ENCODE peak calls at places on chromosomes 2 and 18, in four cellular contexts. P is astrocyte of the spinal cord, K is A549, F is HFF-Myc. A is an unnamed sample.

GRCh38 chr2:47016172-47016913 is 100.7 kb upstream of the MCFD2 start:
- DNase-seq in P (peak; percentile 95), K (peak; percentile 84), F (peak; percentile 80), A (peak; percentile 88)

GRCh38 chr18:62196079-62196478 is 9.0 kb downstream of the RELCH start:
- DNase-seq in P (no peak), K (no peak), F (no peak), A (no peak)

GRCh38 chr18:63850010-63850409 is 37.5 kb upstream of the SERPINB2 start:
- DNase-seq in P (no peak), K (peak; percentile 5), F (peak; percentile 21), A (peak; percentile 51)

GRCh38 chr18:2409906-2410305 is 161.4 kb downstream of the METTL4 start:
- DNase-seq in P (no peak), K (no peak), F (no peak), A (no peak)

GRCh38 chr18:52813637-52814416 is 473.8 kb downstream of the DCC start:
- DNase-seq in P (no peak), K (no peak), F (no peak), A (no peak)

GRCh38 chr18:56678836-56679565 is 27.8 kb downstream of the WDR7 start:
- DNase-seq in P (no peak), K (no peak), F (no peak), A (no peak)

GRCh38 chr2:160473508-160474318 is 19.9 kb downstream of the RBMS1 start:
- DNase-seq in P (no peak), K (no peak), F (no peak), A (no peak)

GRCh38 chr2:97936199-97936598 is 59.5 kb downstream of the TMEM131 start:
- DNase-seq in P (no peak), K (no peak), F (no peak), A (no peak)

GRCh38 chr2:168612719-168613118 is 156.6 kb downstream of the CERS6 start:
- DNase-seq in P (no peak), K (no peak), F (no peak), A (no peak)

GRCh38 chr2:168611091-168611490 is 155.0 kb downstream of the CERS6 start:
- DNase-seq in P (no peak), K (no peak), F (no peak), A (peak; percentile 29)

GRCh38 chr2:168613510-168613909 is 157.4 kb downstream of the CERS6 start:
- DNase-seq in P (no peak), K (no peak), F (no peak), A (no peak)

GRCh38 chr2:168611896-168612650 is 156.0 kb downstream of the CERS6 start:
- DNase-seq in P (no peak), K (no peak), F (no peak), A (no peak)

GRCh38 chr2:168614291-168615018 is 158.4 kb downstream of the CERS6 start:
- DNase-seq in P (no peak), K (no peak), F (no peak), A (no peak)
- TF ChIP-seq CTCF in P (peak; percentile 33), K (no peak), F (no peak), A (peak; percentile 26)

DNA sequence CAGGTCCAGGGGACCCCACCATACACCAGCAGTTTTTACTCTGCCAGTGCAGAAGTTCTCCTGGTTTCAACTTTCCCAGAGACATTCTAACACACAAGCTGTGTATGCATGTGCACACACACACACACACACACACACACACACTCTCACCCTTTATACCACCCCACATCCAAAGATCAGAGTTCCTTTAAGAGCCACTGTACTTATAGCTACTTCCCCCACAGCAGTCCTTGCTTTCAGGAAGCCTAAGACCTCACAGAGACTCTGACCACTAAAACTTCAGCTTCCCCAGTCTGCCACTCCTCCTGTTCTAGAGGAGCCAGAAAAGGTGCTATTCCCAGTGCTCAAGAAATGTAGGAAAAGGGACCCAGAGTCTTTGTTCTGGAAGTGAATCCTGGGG is 107.8 kb downstream of the ZNF521 start:
- DNase-seq in P (no peak), K (no peak), F (no peak), A (no peak)
- H3K4me3 ChIP-seq in P (no peak overlapping the region), K (no peak overlapping the region), F (no peak overlapping the region), A (no peak overlapping the region)

DNA sequence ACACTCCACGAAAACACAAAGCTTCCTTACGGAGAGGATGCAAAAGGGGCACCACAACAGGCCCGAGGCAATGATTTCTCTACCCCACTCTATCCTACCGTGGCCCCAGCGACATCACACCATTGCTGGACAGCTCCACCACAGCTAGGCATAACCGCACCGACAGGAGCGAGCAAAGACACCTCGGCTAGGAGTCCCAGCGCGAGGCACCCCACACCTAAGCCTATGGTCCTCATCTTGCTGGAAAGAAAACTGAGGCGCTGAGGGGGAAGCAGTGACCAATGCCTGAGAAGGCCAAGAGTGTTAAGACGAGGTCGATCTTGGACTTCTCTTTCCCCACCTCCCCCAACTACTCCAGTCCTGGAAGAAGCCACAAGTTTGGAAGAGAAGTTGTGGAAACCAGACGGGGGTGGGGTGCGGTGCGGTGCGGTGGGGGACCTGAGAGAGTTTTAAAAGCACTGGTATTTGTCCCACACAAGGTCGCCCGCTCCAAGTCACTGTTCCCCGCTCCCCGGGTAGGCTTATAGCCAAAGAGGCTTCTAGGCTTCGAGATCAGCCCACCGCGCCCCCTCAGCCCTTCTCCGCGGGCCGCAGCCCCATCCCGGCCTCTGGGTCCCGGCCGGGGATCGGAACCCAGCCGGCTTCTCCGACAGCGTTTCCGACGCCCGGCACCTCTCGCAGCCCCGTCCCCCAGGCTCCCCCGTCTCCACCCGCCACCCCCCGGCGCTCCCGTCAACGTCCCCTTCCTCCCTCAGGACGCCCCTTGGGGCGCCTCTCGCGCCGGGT is 766 bp downstream of the PDE6D start:
- DNase-seq in P (peak; percentile 29), K (no peak), F (no peak), A (no peak)
- TF ChIP-seq CTCF in P (peak; percentile 2), K (no peak), F (no peak), A (no peak)

DNA sequence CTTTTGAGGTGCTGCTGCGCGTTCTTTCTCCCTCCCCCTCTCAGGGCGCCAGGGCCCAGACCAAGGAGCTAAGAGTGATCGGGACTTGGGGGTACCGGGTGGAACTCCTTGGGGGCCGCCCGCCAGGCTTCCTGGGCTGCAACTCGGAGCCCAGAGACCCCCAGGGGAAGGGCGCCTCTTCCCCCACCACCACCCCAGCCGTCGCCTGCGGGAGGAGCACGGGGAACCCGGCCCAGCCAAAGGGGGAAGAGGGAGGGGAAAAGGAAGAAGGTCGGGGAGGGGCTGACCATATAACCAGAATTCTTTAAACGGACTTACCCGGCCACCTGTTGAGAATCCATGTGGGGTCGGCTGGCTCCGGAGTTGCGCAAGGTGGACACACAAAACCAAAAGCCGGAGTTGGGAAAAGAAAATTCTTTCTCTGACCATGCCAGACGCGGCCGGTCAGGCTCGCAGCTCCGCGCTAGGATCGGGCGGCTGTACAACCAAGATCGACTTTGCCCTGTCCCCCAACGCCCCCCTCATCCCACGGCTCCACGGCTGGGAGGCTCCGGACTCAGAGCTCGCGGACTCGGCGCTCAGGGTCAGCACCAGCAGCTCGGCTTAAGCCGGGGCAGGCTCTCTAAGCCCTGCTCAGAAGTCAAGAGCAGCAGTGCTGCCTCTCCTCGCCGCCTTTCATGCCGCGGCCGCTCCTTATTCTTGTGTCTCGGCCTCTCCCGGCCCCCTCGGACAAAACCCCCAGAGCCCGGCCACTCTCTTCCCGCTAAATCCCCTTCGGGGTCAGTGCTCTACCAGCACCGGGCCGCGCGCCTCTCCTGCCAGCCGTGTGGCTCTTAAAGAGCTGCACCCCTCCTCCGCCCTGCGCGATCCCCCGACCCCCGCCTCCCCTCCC is 6.3 kb upstream of the SIX3 start:
- DNase-seq in P (no peak), K (no peak), F (no peak), A (no peak)
- H3K4me3 ChIP-seq in P (no peak overlapping the region), K (no peak overlapping the region), F (no peak overlapping the region), A (no peak overlapping the region)

GRCh38 chr2:131067465-131067864 is 25.8 kb downstream of the FAM168B start:
- DNase-seq in P (no peak), K (no peak), F (no peak), A (no peak)
- TF ChIP-seq CTCF in P (no peak), K (no peak), F (no peak), A (no peak)

DNA sequence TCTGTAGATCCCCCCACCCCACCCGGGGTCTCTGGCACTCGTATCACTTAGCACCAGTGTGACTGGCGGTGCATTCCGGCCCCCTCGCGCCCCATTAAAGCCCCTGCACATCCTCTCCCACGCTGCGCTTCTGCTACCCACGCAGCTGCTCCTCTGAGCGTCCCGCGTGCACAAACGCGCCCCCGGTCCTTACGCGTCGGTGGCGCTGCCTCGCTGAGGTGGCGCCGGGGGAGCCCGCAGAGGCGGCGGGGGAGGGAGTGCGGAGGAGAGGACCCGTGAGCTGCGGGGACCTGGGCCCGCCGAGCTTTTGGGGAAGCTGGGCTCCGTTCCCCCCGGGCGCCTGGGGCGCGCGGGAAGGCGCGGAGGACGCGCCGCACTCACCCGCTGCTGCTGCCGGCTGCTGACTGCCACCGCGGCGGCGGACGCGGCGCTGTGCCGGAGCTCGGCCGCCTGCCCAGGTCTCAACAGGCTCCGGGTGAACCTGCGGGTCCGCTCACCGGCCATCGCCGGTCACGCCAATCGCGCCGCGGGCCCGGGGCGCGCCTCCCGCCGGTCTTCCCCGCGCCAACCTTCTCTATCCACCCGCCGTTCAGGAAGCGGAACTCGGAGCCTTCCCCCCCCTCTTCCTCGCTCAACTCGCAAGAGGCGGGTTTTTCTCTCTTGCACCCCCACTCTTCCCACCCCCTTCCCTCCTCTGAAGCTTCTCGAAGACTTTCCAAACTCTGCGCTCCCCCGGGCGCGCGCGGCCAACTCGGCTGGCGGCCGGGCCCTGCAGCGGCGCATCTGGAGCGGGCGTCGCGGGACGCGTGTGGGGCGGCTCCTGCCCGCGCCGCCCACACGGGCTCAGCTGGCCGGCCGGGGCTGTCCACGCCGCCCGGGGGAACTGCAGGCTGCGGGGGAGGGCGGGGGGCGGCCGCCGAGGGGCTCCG is at the start of gene DOCK10:
- DNase-seq in P (peak; percentile 53), K (peak; percentile 21), F (no peak), A (peak; percentile 77)
- H3K4me3 ChIP-seq in P (peak within 1 kb of the TSS; percentile 62), K (peak within 1 kb of the TSS; percentile 93), F (peak within 1 kb of the TSS; percentile 82), A (peak within 1 kb of the TSS; percentile 78)

DNA sequence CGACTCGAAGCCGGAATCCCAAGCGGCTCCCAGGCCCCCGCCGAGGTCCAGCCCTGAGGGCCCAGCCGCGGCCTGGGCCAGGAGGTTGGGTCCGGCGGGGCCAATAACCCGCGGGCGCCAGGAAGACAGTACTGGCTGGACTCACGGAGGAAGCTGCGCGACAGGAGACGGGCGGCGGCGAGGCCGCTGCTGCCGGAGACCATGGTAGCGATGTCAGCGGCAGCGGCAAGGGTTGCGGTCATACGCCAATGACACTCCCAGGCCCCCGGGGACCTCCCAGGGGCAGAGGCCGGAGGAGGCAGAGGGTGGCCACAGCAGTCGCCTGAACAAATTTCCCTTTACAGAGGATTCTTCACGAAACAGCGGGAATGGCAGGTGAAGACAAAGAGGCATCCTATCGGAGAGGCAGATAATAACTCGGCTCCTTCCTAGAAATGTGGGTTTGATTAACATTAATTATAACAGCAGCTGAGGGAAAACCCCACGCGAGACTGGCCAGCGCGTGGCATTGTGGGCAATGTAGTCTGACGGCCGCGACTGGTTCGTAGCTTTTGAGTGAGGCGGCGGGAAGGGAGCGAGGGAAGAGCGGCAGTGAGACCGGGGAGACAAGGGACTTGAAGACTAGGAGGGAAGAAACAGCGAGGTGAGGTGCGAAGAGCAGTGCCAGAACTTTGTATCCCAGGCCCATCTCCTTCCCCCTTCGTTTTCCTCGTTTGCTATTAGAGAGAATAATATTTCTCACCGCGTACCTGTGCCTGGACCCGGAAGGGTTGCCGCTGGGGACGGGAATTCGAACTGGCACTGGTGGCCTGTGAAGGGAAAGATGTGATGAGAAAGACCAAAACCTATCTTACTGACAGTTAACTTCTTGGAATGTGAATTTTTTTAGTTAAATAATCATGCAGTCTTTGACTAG is at the start of gene SUCLG1:
- DNase-seq in P (peak; percentile 83), K (peak; percentile 81), F (no peak), A (peak; percentile 79)
- TF ChIP-seq CTCF in P (no peak), K (no peak), F (no peak), A (no peak)

DNA sequence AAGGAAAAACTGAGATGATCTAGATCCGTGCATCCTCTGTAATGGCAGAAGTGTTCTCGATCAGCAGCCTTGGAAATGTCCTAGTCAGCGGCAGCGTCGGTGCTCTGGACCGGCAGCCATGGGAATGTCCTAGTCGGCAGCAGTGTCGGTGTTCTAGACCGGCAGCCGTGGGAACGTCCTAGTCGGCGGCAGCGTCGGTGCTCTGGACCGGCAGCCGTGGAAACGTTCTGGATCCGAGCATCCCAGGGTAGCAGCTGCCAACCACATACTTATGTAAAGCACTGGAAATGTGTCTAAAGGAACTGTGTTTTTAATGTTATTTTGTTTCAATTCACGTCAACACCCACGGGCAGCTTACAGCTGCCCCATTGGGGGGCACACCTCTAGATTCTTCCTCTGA is 58.7 kb downstream of the GBX2 start:
- DNase-seq in P (no peak), K (no peak), F (no peak), A (no peak)
- H3K4me3 ChIP-seq in P (no peak overlapping the region), K (no peak overlapping the region), F (no peak overlapping the region), A (no peak overlapping the region)

A was measured in AG10803.